ENCODE peak calls at places on chromosome 19, in seven cellular contexts. S, B, L, Q, N, V and U are unnamed samples.

GRCh38 chr19:3733549-3734309 is 25.5 kb downstream of the TJP3 start:
- DNase-seq in S (no peak), B (no peak), L (no peak), Q (no peak), N (no peak), V (no peak), U (no peak)

GRCh38 chr19:46052896-46053295 is 12.1 kb upstream of the IGFL4 start:
- DNase-seq in S (no peak), B (no peak), L (no peak), Q (no peak), N (no peak), V (no peak), U (no peak)

GRCh38 chr19:46371371-46371901 is 24.5 kb downstream of the PPP5C start:
- DNase-seq in S (no peak), B (no peak), L (peak; percentile 39), Q (no peak), N (no peak), V (no peak), U (no peak)

GRCh38 chr19:7833225-7834156 is 3.5 kb downstream of the EVI5L start:
- DNase-seq in S (no peak), B (no peak), L (peak; percentile 88), Q (no peak), N (no peak), V (no peak), U (no peak)

GRCh38 chr19:56066152-56067023 is 54.7 kb downstream of the ZNF787 start:
- DNase-seq in S (peak; percentile 35), B (peak; percentile 47), L (peak; percentile 43), Q (peak; percentile 49), N (peak; percentile 37), V (peak; percentile 38), U (peak; percentile 80)

GRCh38 chr19:13699786-13700185 is 64.5 kb upstream of the MRI1 start:
- DNase-seq in S (no peak), B (no peak), L (no peak), Q (no peak), N (no peak), V (no peak), U (no peak)

GRCh38 chr19:10667867-10668266 is 13.7 kb downstream of the ILF3 start:
- DNase-seq in S (no peak), B (no peak), L (no peak), Q (no peak), N (no peak), V (no peak), U (no peak)

GRCh38 chr19:12938536-12939291 is at the start of gene CALR:
- DNase-seq in S (no peak), B (peak; percentile 19), L (peak; percentile 47), Q (no peak), N (no peak), V (no peak), U (no peak)

GRCh38 chr19:35044317-35045117 is 3.0 kb downstream of the HPN start:
- DNase-seq in S (peak; percentile 39), B (peak; percentile 30), L (peak; percentile 67), Q (peak; percentile 59), N (peak; percentile 18), V (peak; percentile 66), U (peak; percentile 85)

GRCh38 chr19:2355168-2356035 is 4.7 kb upstream of the TMPRSS9 start:
- DNase-seq in S (no peak), B (no peak), L (no peak), Q (no peak), N (no peak), V (no peak), U (no peak)

GRCh38 chr19:35011091-35011689 is 11.1 kb downstream of the GRAMD1A start:
- DNase-seq in S (peak; percentile 43), B (no peak), L (no peak), Q (no peak), N (no peak), V (no peak), U (no peak)

GRCh38 chr19:54448774-54449700 is at the start of gene LENG8:
- DNase-seq in S (peak; percentile 96), B (peak; percentile 97), L (peak; percentile 99), Q (peak; percentile 93), N (peak; percentile 96), V (peak; percentile 97), U (peak; percentile 92)

GRCh38 chr19:34155686-34156085 is 16.6 kb upstream of the LSM14A start:
- DNase-seq in S (no peak), B (no peak), L (peak; percentile 36), Q (no peak), N (no peak), V (no peak), U (no peak)

GRCh38 chr19:49506575-49507105 is 5.8 kb upstream of the FCGRT start:
- DNase-seq in S (peak; percentile 72), B (peak; percentile 67), L (peak; percentile 62), Q (peak; percentile 74), N (peak; percentile 52), V (peak; percentile 55), U (peak; percentile 58)

GRCh38 chr19:48635966-48636858 is 967 bp downstream of the DBP start:
- DNase-seq in S (no peak), B (no peak), L (no peak), Q (no peak), N (no peak), V (no peak), U (no peak)

GRCh38 chr19:5913739-5914357 is at the start of gene CAPS:
- DNase-seq in S (no peak), B (no peak), L (peak; percentile 36), Q (no peak), N (no peak), V (peak; percentile 80), U (no peak)

GRCh38 chr19:40717880-40718773 is 1.2 kb downstream of the ITPKC start:
- DNase-seq in S (no peak), B (no peak), L (peak; percentile 37), Q (no peak), N (no peak), V (no peak), U (no peak)

GRCh38 chr19:30807263-30807662 is 435.1 kb downstream of the ZNF536 start:
- DNase-seq in S (no peak), B (no peak), L (no peak), Q (no peak), N (no peak), V (no peak), U (no peak)

GRCh38 chr19:38657633-38658222 is 10.3 kb downstream of the ACTN4 start:
- DNase-seq in S (no peak), B (no peak), L (peak; percentile 91), Q (no peak), N (no peak), V (peak; percentile 94), U (no peak)

GRCh38 chr19:21848706-21849105 is 12.7 kb upstream of the ZNF43 start:
- DNase-seq in S (no peak), B (no peak), L (no peak), Q (no peak), N (no peak), V (peak; percentile 50), U (no peak)

GRCh38 chr19:18478545-18479311 is 40.8 kb upstream of the ISYNA1 start:
- DNase-seq in S (peak; percentile 38), B (peak; percentile 50), L (peak; percentile 90), Q (peak; percentile 19), N (peak; percentile 24), V (peak; percentile 89), U (no peak)

GRCh38 chr19:17311455-17312248 is 2.3 kb downstream of the DDA1 start:
- DNase-seq in S (no peak), B (no peak), L (peak; percentile 91), Q (no peak), N (no peak), V (peak; percentile 44), U (no peak)

GRCh38 chr19:30371157-30371845 is 883 bp upstream of the ZNF536 start:
- DNase-seq in S (no peak), B (no peak), L (no peak), Q (no peak), N (no peak), V (no peak), U (no peak)

GRCh38 chr19:4130635-4131438 is 6.9 kb upstream of the MAP2K2 start:
- DNase-seq in S (no peak), B (no peak), L (peak; percentile 90), Q (no peak), N (no peak), V (peak; percentile 75), U (no peak)

GRCh38 chr19:42431486-42431885 is 4.3 kb upstream of the LIPE start:
- DNase-seq in S (no peak), B (no peak), L (no peak), Q (no peak), N (no peak), V (no peak), U (no peak)

GRCh38 chr19:8044018-8044417 is 8.5 kb upstream of the CCL25 start:
- DNase-seq in S (no peak), B (no peak), L (no peak), Q (no peak), N (no peak), V (no peak), U (no peak)

GRCh38 chr19:41352279-41352608 is 1.5 kb downstream of the TGFB1 start:
- DNase-seq in S (no peak), B (no peak), L (no peak), Q (no peak), N (no peak), V (no peak), U (no peak)

GRCh38 chr19:35990771-35991730 is 3.9 kb upstream of the SDHAF1 start:
- DNase-seq in S (no peak), B (no peak), L (no peak), Q (no peak), N (no peak), V (no peak), U (no peak)

GRCh38 chr19:19558055-19558454 is 20.0 kb downstream of the CILP2 start:
- DNase-seq in S (no peak), B (no peak), L (no peak), Q (no peak), N (no peak), V (no peak), U (no peak)